ENCODE peak calls at places on chromosomes 11 and 22, in eight cellular contexts. One of them, this sample, is unnamed.
A peak's percentile ranks its signal among the peaks of the same experiment; 100 is the strongest.

GRCh38 chr11:57403176-57404147 is 13.0 kb upstream of the PRG2 start:
- DNase-seq in IMR-90: no peak
- DNase-seq in lower lobe of right lung: no peak
- DNase-seq in MM.1S: no peak
- DNase-seq in brain microvascular endothelial cell: no peak
- DNase-seq in ascending aorta: no peak
- DNase-seq in heart right ventricle: no peak
- DNase-seq in tibial nerve: no peak
- DNase-seq in this sample: no peak

GRCh38 chr11:1260023-1260501 is 37.2 kb downstream of the MUC5B start:
- DNase-seq in lower lobe of right lung: no peak
- DNase-seq in MM.1S: no peak
- DNase-seq in IMR-90: no peak
- DNase-seq in ascending aorta: no peak
- DNase-seq in tibial nerve: no peak
- DNase-seq in heart right ventricle: no peak
- DNase-seq in brain microvascular endothelial cell: no peak
- DNase-seq in this sample: no peak

GRCh38 chr11:125925247-125925740 is 20.6 kb upstream of the VSIG10L2 start:
- DNase-seq in IMR-90: no peak
- DNase-seq in lower lobe of right lung: no peak
- DNase-seq in ascending aorta: no peak
- DNase-seq in heart right ventricle: no peak
- DNase-seq in tibial nerve: no peak
- DNase-seq in brain microvascular endothelial cell: no peak
- DNase-seq in MM.1S: no peak
- DNase-seq in this sample: no peak

GRCh38 chr11:121656333-121657090 is 203.7 kb upstream of the SORL1-AS1 start:
- DNase-seq in tibial nerve: no peak
- DNase-seq in MM.1S: no peak
- DNase-seq in brain microvascular endothelial cell: no peak
- DNase-seq in heart right ventricle: no peak
- DNase-seq in IMR-90: no peak
- DNase-seq in ascending aorta: no peak
- DNase-seq in lower lobe of right lung: no peak
- DNase-seq in this sample: peak; percentile 9

GRCh38 chr11:17745032-17745772 is 10.6 kb downstream of the KCNC1 start:
- DNase-seq in brain microvascular endothelial cell: no peak
- DNase-seq in lower lobe of right lung: peak; percentile 22
- DNase-seq in IMR-90: no peak
- DNase-seq in tibial nerve: no peak
- DNase-seq in heart right ventricle: no peak
- DNase-seq in MM.1S: no peak
- DNase-seq in ascending aorta: no peak
- DNase-seq in this sample: no peak

GRCh38 chr11:26551186-26551801 is 20.8 kb downstream of the MUC15 start:
- DNase-seq in brain microvascular endothelial cell: no peak
- DNase-seq in MM.1S: peak; percentile 42
- DNase-seq in lower lobe of right lung: no peak
- DNase-seq in heart right ventricle: no peak
- DNase-seq in ascending aorta: no peak
- DNase-seq in IMR-90: peak; percentile 6
- DNase-seq in tibial nerve: no peak
- DNase-seq in this sample: no peak

GRCh38 chr11:723120-723883 is 17.3 kb downstream of the EPS8L2 start:
- DNase-seq in tibial nerve: no peak
- DNase-seq in IMR-90: peak; percentile 68
- DNase-seq in brain microvascular endothelial cell: no peak
- DNase-seq in heart right ventricle: no peak
- DNase-seq in ascending aorta: no peak
- DNase-seq in lower lobe of right lung: peak; percentile 52
- DNase-seq in MM.1S: peak; percentile 60
- DNase-seq in this sample: no peak

GRCh38 chr11:27020736-27021135 is 19.9 kb upstream of the BBOX1 start:
- DNase-seq in heart right ventricle: no peak
- DNase-seq in brain microvascular endothelial cell: no peak
- DNase-seq in MM.1S: no peak
- DNase-seq in lower lobe of right lung: no peak
- DNase-seq in ascending aorta: no peak
- DNase-seq in tibial nerve: no peak
- DNase-seq in IMR-90: no peak
- DNase-seq in this sample: no peak

GRCh38 chr11:125174686-125175085 is 10.1 kb downstream of the PKNOX2 start:
- DNase-seq in brain microvascular endothelial cell: no peak
- DNase-seq in lower lobe of right lung: no peak
- DNase-seq in tibial nerve: no peak
- DNase-seq in heart right ventricle: no peak
- DNase-seq in IMR-90: no peak
- DNase-seq in MM.1S: no peak
- DNase-seq in ascending aorta: no peak
- DNase-seq in this sample: no peak

GRCh38 chr22:42752230-42752746 is 31.6 kb upstream of the A4GALT start:
- DNase-seq in heart right ventricle: no peak
- DNase-seq in ascending aorta: no peak
- DNase-seq in tibial nerve: no peak
- DNase-seq in lower lobe of right lung: no peak
- DNase-seq in MM.1S: no peak
- DNase-seq in IMR-90: no peak
- DNase-seq in brain microvascular endothelial cell: no peak
- DNase-seq in this sample: no peak

GRCh38 chr11:124597661-124598060 is 13.6 kb upstream of the PANX3 start:
- DNase-seq in MM.1S: no peak
- DNase-seq in heart right ventricle: no peak
- DNase-seq in brain microvascular endothelial cell: no peak
- DNase-seq in ascending aorta: no peak
- DNase-seq in IMR-90: no peak
- DNase-seq in lower lobe of right lung: no peak
- DNase-seq in tibial nerve: no peak
- DNase-seq in this sample: no peak

GRCh38 chr11:64894070-64894811 is 15.8 kb upstream of the EHD1 start:
- DNase-seq in tibial nerve: peak; percentile 68
- DNase-seq in lower lobe of right lung: peak; percentile 93
- DNase-seq in ascending aorta: no peak
- DNase-seq in heart right ventricle: peak; percentile 88
- DNase-seq in brain microvascular endothelial cell: peak; percentile 39
- DNase-seq in MM.1S: peak; percentile 73
- DNase-seq in IMR-90: peak; percentile 51
- DNase-seq in this sample: peak; percentile 93

GRCh38 chr11:12207384-12208150 is 97.2 kb downstream of the MICAL2 start:
- DNase-seq in brain microvascular endothelial cell: peak; percentile 92
- DNase-seq in ascending aorta: no peak
- DNase-seq in IMR-90: peak; percentile 86
- DNase-seq in tibial nerve: no peak
- DNase-seq in heart right ventricle: no peak
- DNase-seq in lower lobe of right lung: no peak
- DNase-seq in MM.1S: no peak
- DNase-seq in this sample: no peak

DNA sequence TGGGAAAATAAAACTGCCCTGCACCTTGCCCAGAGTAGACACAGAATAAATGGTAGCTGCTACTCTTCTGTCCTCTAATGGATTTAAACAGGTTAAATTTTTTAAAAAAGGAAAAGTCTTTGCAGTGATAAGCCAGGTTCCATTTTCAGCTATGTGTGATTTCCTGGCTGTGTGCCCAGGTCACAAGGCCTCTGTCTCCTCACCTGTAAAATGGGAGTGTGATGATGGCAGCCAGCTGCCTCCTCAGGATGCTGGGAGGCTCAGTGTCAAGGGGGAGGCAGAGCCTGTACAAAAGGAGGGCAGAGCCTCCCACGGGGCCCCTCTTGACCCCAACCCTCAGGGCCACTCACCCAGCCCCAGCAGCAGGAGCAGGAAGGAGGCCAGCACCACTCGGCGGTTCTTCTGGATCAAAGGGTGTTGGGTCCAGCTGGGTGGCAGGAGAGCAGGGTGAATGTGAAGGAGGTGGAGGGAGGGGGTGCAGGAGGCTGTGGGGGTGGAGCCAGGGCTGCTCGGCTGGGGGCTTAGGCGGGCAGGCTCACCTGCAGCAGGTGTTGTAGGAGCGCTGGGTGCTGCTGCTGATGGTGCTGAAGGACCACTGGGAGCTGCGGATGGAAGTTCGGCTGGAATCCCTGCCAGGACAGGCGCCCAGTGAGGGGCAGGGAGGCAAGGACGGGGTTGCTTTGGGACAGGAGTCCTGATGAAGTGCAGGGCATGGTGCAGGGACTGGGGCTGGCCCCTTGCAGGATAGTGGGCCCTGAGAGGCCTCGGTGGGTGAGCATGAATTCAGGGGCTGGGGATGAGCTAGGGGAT is 1.9 kb downstream of the TMEM134 start:
- DNase-seq in lower lobe of right lung: no peak
- DNase-seq in heart right ventricle: no peak
- DNase-seq in ascending aorta: no peak
- DNase-seq in IMR-90: no peak
- DNase-seq in tibial nerve: no peak
- DNase-seq in MM.1S: no peak
- DNase-seq in brain microvascular endothelial cell: no peak
- DNase-seq in this sample: no peak
- TF ChIP-seq CTCF in lower lobe of right lung: no peak
- TF ChIP-seq CTCF in heart right ventricle: no peak
- TF ChIP-seq CTCF in ascending aorta: no peak
- TF ChIP-seq CTCF in IMR-90: no peak
- TF ChIP-seq CTCF in tibial nerve: no peak
- TF ChIP-seq CTCF in MM.1S: no peak
- TF ChIP-seq CTCF in brain microvascular endothelial cell: no peak
- TF ChIP-seq CTCF in this sample: no peak

GRCh38 chr22:32080904-32081303 is 37.8 kb downstream of the SLC5A1 start:
- DNase-seq in MM.1S: peak; percentile 55
- DNase-seq in tibial nerve: no peak
- DNase-seq in heart right ventricle: no peak
- DNase-seq in ascending aorta: no peak
- DNase-seq in brain microvascular endothelial cell: peak; percentile 36
- DNase-seq in IMR-90: peak; percentile 47
- DNase-seq in lower lobe of right lung: no peak
- DNase-seq in this sample: no peak
- TF ChIP-seq CTCF in MM.1S: peak; percentile 72
- TF ChIP-seq CTCF in tibial nerve: peak; percentile 19
- TF ChIP-seq CTCF in heart right ventricle: peak; percentile 68
- TF ChIP-seq CTCF in ascending aorta: no peak
- TF ChIP-seq CTCF in brain microvascular endothelial cell: peak; percentile 85
- TF ChIP-seq CTCF in IMR-90: peak; percentile 56
- TF ChIP-seq CTCF in lower lobe of right lung: peak; percentile 58
- TF ChIP-seq CTCF in this sample: peak; percentile 72

GRCh38 chr22:19966908-19967750 is 25.5 kb upstream of the TXNRD2 start:
- DNase-seq in tibial nerve: no peak
- DNase-seq in IMR-90: no peak
- DNase-seq in ascending aorta: no peak
- DNase-seq in brain microvascular endothelial cell: no peak
- DNase-seq in heart right ventricle: no peak
- DNase-seq in MM.1S: no peak
- DNase-seq in lower lobe of right lung: no peak
- DNase-seq in this sample: no peak

GRCh38 chr22:19964701-19965386 is 23.2 kb upstream of the TXNRD2 start:
- DNase-seq in brain microvascular endothelial cell: no peak
- DNase-seq in MM.1S: no peak
- DNase-seq in lower lobe of right lung: no peak
- DNase-seq in tibial nerve: no peak
- DNase-seq in heart right ventricle: no peak
- DNase-seq in ascending aorta: no peak
- DNase-seq in IMR-90: no peak
- DNase-seq in this sample: no peak

GRCh38 chr22:19967850-19968449 is 26.3 kb upstream of the TXNRD2 start:
- DNase-seq in ascending aorta: no peak
- DNase-seq in lower lobe of right lung: no peak
- DNase-seq in IMR-90: no peak
- DNase-seq in MM.1S: no peak
- DNase-seq in tibial nerve: no peak
- DNase-seq in brain microvascular endothelial cell: no peak
- DNase-seq in heart right ventricle: no peak
- DNase-seq in this sample: no peak

GRCh38 chr22:19963863-19964642 is 22.4 kb upstream of the TXNRD2 start:
- DNase-seq in brain microvascular endothelial cell: no peak
- DNase-seq in ascending aorta: no peak
- DNase-seq in lower lobe of right lung: no peak
- DNase-seq in MM.1S: no peak
- DNase-seq in heart right ventricle: no peak
- DNase-seq in tibial nerve: no peak
- DNase-seq in IMR-90: no peak
- DNase-seq in this sample: no peak

GRCh38 chr22:19965771-19966709 is 24.4 kb upstream of the TXNRD2 start:
- DNase-seq in heart right ventricle: no peak
- DNase-seq in lower lobe of right lung: no peak
- DNase-seq in brain microvascular endothelial cell: no peak
- DNase-seq in ascending aorta: no peak
- DNase-seq in IMR-90: no peak
- DNase-seq in tibial nerve: no peak
- DNase-seq in MM.1S: no peak
- DNase-seq in this sample: peak; percentile 51
- TF ChIP-seq CTCF in heart right ventricle: peak; percentile 22
- TF ChIP-seq CTCF in lower lobe of right lung: no peak
- TF ChIP-seq CTCF in brain microvascular endothelial cell: peak; percentile 70
- TF ChIP-seq CTCF in ascending aorta: no peak
- TF ChIP-seq CTCF in IMR-90: peak; percentile 30
- TF ChIP-seq CTCF in tibial nerve: no peak
- TF ChIP-seq CTCF in MM.1S: peak; percentile 26
- TF ChIP-seq CTCF in this sample: peak; percentile 59

GRCh38 chr22:25540128-25540790 is 24.2 kb upstream of the GRK3 start:
- DNase-seq in MM.1S: no peak
- DNase-seq in ascending aorta: no peak
- DNase-seq in heart right ventricle: no peak
- DNase-seq in lower lobe of right lung: no peak
- DNase-seq in tibial nerve: no peak
- DNase-seq in brain microvascular endothelial cell: no peak
- DNase-seq in IMR-90: no peak
- DNase-seq in this sample: no peak

GRCh38 chr22:25536578-25536977 is 27.9 kb upstream of the GRK3 start:
- DNase-seq in MM.1S: no peak
- DNase-seq in IMR-90: no peak
- DNase-seq in ascending aorta: no peak
- DNase-seq in brain microvascular endothelial cell: no peak
- DNase-seq in lower lobe of right lung: no peak
- DNase-seq in tibial nerve: no peak
- DNase-seq in heart right ventricle: no peak
- DNase-seq in this sample: no peak

GRCh38 chr22:25534724-25535123 is 29.8 kb upstream of the GRK3 start:
- DNase-seq in brain microvascular endothelial cell: no peak
- DNase-seq in ascending aorta: no peak
- DNase-seq in tibial nerve: no peak
- DNase-seq in MM.1S: no peak
- DNase-seq in heart right ventricle: no peak
- DNase-seq in IMR-90: no peak
- DNase-seq in lower lobe of right lung: no peak
- DNase-seq in this sample: no peak
- TF ChIP-seq CTCF in brain microvascular endothelial cell: no peak
- TF ChIP-seq CTCF in ascending aorta: no peak
- TF ChIP-seq CTCF in tibial nerve: no peak
- TF ChIP-seq CTCF in MM.1S: no peak
- TF ChIP-seq CTCF in heart right ventricle: no peak
- TF ChIP-seq CTCF in IMR-90: no peak
- TF ChIP-seq CTCF in lower lobe of right lung: no peak
- TF ChIP-seq CTCF in this sample: no peak

This sample was measured in neural crest cell.